ENCODE peak calls at places on chromosome 3, in four cellular contexts. Z is stimulated activated CD4-positive, alpha-beta T cell treated with anti-CD3 and anti-CD28 coated beads, Interleukin-2, amount 100 ng/mL, for 48 hours; P is activated T-helper 1 cell treated with Interleukin-2 at 50 U/mL for 16 hours; F is lower lobe of right lung. A is an unnamed sample.

GRCh38 chr3:184785856-184786255 is 26.1 kb upstream of the VPS8 start:
- DNase-seq in Z (no peak), P (no peak), F (no peak), A (no peak)

GRCh38 chr3:57078366-57079220 is 18.1 kb downstream of the SPATA12 start:
- DNase-seq in Z (peak), P (no peak), F (peak), A (peak)

GRCh38 chr3:111773484-111773883 is 85.6 kb upstream of the PHLDB2 start:
- DNase-seq in Z (no peak), P (no peak), F (no peak), A (no peak)

GRCh38 chr3:42741796-42742195 is 31.3 kb downstream of the CCDC13 start:
- DNase-seq in Z (no peak), P (no peak), F (no peak), A (no peak)

GRCh38 chr3:195557327-195557726 is 14.2 kb upstream of the PPP1R2 start:
- DNase-seq in Z (no peak), P (no peak), F (no peak), A (no peak)

GRCh38 chr3:141740349-141740748 is 2.3 kb downstream of the RNF7 start:
- DNase-seq in Z (no peak), P (no peak), F (no peak), A (no peak)

GRCh38 chr3:194686816-194687637 is 1.3 kb downstream of the FAM43A start:
- DNase-seq in Z (peak), P (no peak), F (peak), A (no peak)

GRCh38 chr3:44914936-44915335 is 40.5 kb downstream of the TGM4 start:
- DNase-seq in Z (no peak), P (no peak), F (no peak), A (no peak)

GRCh38 chr3:13728487-13728886 is 151.4 kb downstream of the WNT7A start:
- DNase-seq in Z (no peak), P (no peak), F (no peak), A (no peak)

GRCh38 chr3:31906182-31906581 is 74.9 kb downstream of the OSBPL10 start:
- DNase-seq in Z (no peak), P (no peak), F (no peak), A (no peak)

GRCh38 chr3:188036375-188036985 is 117.5 kb upstream of the LPP start:
- DNase-seq in Z (no peak), P (no peak), F (no peak), A (no peak)

GRCh38 chr3:134373942-134374790 is at the start of gene AMOTL2:
- DNase-seq in Z (no peak), P (no peak), F (peak), A (no peak)

GRCh38 chr3:115666081-115666480 is 42.8 kb downstream of the GAP43 start:
- DNase-seq in Z (no peak), P (no peak), F (no peak), A (no peak)

GRCh38 chr3:18389108-18389733 is 35.9 kb downstream of the SATB1 start:
- DNase-seq in Z (no peak), P (no peak), F (no peak), A (no peak)

GRCh38 chr3:182969853-182970252 is 10.5 kb downstream of the DCUN1D1 start:
- DNase-seq in Z (no peak), P (no peak), F (no peak), A (no peak)

GRCh38 chr3:47394867-47395266 is 14.0 kb downstream of the PTPN23 start:
- DNase-seq in Z (no peak), P (no peak), F (no peak), A (no peak)

GRCh38 chr3:191136347-191136746 is 62.7 kb upstream of the OSTN start:
- DNase-seq in Z (no peak), P (no peak), F (no peak), A (no peak)

GRCh38 chr3:68972358-68972979 is 40.1 kb upstream of the TAFA4 start:
- DNase-seq in Z (peak), P (no peak), F (no peak), A (peak)